ENCODE peak calls at places on chromosomes 2 and 18, in ten cellular contexts. O, Y, C, U, I, S, V, T, G and K are unnamed samples.

GRCh38 chr18:78777992-78778391 is 201.6 kb upstream of the SALL3 start:
- ATAC-seq in O (no peak), Y (no peak), C (no peak), U (no peak), I (no peak), S (no peak), V (no peak), T (no peak), G (no peak), K (no peak)

GRCh38 chr18:23504720-23505119 is 1.4 kb downstream of the RMC1 start:
- ATAC-seq in O (no peak), Y (no peak), C (no peak), U (no peak), I (no peak), S (no peak), V (no peak), T (no peak), G (peak), K (no peak)

GRCh38 chr18:35458677-35459441 is 38.9 kb downstream of the INO80C start:
- ATAC-seq in O (peak), Y (no peak), C (no peak), U (peak), I (peak), S (peak), V (peak), T (no peak), G (peak), K (peak)

GRCh38 chr2:218445602-218446001 is 26.7 kb downstream of the VIL1 start:
- ATAC-seq in O (no peak), Y (no peak), C (no peak), U (no peak), I (no peak), S (no peak), V (no peak), T (no peak), G (no peak), K (no peak)

GRCh38 chr2:235619544-235619943 is 125.7 kb downstream of the AGAP1 start:
- ATAC-seq in O (no peak), Y (no peak), C (no peak), U (no peak), I (no peak), S (no peak), V (no peak), T (no peak), G (no peak), K (no peak)

GRCh38 chr18:37612519-37612918 is 46.9 kb upstream of the CELF4 start:
- ATAC-seq in O (no peak), Y (no peak), C (no peak), U (no peak), I (peak), S (no peak), V (no peak), T (no peak), G (no peak), K (no peak)

GRCh38 chr2:212073360-212073759 is 465.2 kb downstream of the ERBB4 start:
- ATAC-seq in O (no peak), Y (no peak), C (no peak), U (no peak), I (no peak), S (no peak), V (no peak), T (no peak), G (no peak), K (no peak)

GRCh38 chr2:203867561-203868200 is at the start of gene CTLA4:
- ATAC-seq in O (peak), Y (peak), C (peak), U (no peak), I (no peak), S (no peak), V (no peak), T (peak), G (no peak), K (no peak)

GRCh38 chr2:206160124-206160806 is 570 bp downstream of the EEF1B2 start:
- ATAC-seq in O (peak), Y (peak), C (peak), U (peak), I (peak), S (peak), V (no peak), T (peak), G (no peak), K (peak)

GRCh38 chr2:211203986-211204385 is 647.6 kb downstream of the CPS1 start:
- ATAC-seq in O (no peak), Y (no peak), C (no peak), U (no peak), I (no peak), S (no peak), V (no peak), T (no peak), G (no peak), K (no peak)

GRCh38 chr2:225027061-225027762 is 15.1 kb downstream of the DOCK10 start:
- ATAC-seq in O (peak), Y (no peak), C (peak), U (no peak), I (no peak), S (no peak), V (no peak), T (no peak), G (no peak), K (no peak)

GRCh38 chr2:135256531-135257258 is 204.6 kb downstream of the RAB3GAP1 start:
- ATAC-seq in O (no peak), Y (no peak), C (no peak), U (no peak), I (no peak), S (no peak), V (no peak), T (no peak), G (no peak), K (no peak)

GRCh38 chr2:159706385-159706980 is 5.8 kb upstream of the MARCHF7 start:
- ATAC-seq in O (no peak), Y (no peak), C (peak), U (no peak), I (no peak), S (peak), V (no peak), T (no peak), G (peak), K (no peak)

GRCh38 chr2:183089192-183089851 is 10.8 kb downstream of the DUSP19 start:
- ATAC-seq in O (no peak), Y (no peak), C (no peak), U (no peak), I (no peak), S (no peak), V (no peak), T (no peak), G (no peak), K (no peak)

GRCh38 chr18:55731594-55732042 is 143.6 kb upstream of the TCF4 start:
- ATAC-seq in O (no peak), Y (no peak), C (no peak), U (no peak), I (peak), S (peak), V (peak), T (no peak), G (no peak), K (no peak)

GRCh38 chr2:164103271-164103670 is 367.5 kb upstream of the FIGN start:
- ATAC-seq in O (no peak), Y (no peak), C (no peak), U (no peak), I (no peak), S (no peak), V (no peak), T (no peak), G (no peak), K (no peak)

GRCh38 chr2:17160594-17160993 is 357.6 kb downstream of the RAD51AP2 start:
- ATAC-seq in O (no peak), Y (no peak), C (no peak), U (no peak), I (no peak), S (no peak), V (no peak), T (no peak), G (no peak), K (no peak)

GRCh38 chr2:113760400-113760799 is 4.0 kb upstream of the SLC35F5 start:
- ATAC-seq in O (no peak), Y (no peak), C (no peak), U (no peak), I (peak), S (no peak), V (peak), T (no peak), G (no peak), K (no peak)

GRCh38 chr2:172434821-172435607 is 7.6 kb downstream of the ITGA6 start:
- ATAC-seq in O (no peak), Y (peak), C (peak), U (no peak), I (no peak), S (no peak), V (no peak), T (peak), G (peak), K (no peak)

GRCh38 chr2:12949406-12949805 is 232.7 kb downstream of the TRIB2 start:
- ATAC-seq in O (peak), Y (no peak), C (no peak), U (no peak), I (no peak), S (no peak), V (no peak), T (no peak), G (no peak), K (no peak)

GRCh38 chr2:11597538-11598225 is 63.8 kb downstream of the GREB1 start:
- ATAC-seq in O (no peak), Y (no peak), C (no peak), U (no peak), I (no peak), S (no peak), V (peak), T (no peak), G (no peak), K (no peak)

GRCh38 chr2:101038455-101039255 is 36.6 kb downstream of the RPL31 start:
- ATAC-seq in O (no peak), Y (no peak), C (peak), U (no peak), I (no peak), S (no peak), V (no peak), T (no peak), G (peak), K (no peak)

GRCh38 chr2:134260726-134261125 is 6.9 kb downstream of the MGAT5 start:
- ATAC-seq in O (no peak), Y (no peak), C (no peak), U (peak), I (peak), S (peak), V (no peak), T (no peak), G (no peak), K (no peak)